ENCODE peak calls at places on chromosome 6, in seven cellular contexts. K is uterus, C is IMR-90, Z is astrocyte, Y is AG04450, T is DND-41, A is mucosa of descending colon. F is an unnamed sample. For H3K9me3, the result is how much of the 10 kb centered on the place peaks cover.

GRCh38 chr6:156485145-156485544 is 292.0 kb upstream of the ARID1B start:
- DNase-seq in K (no peak), C (no peak), Z (no peak), Y (no peak), T (no peak), A (no peak), F (no peak)

GRCh38 chr6:79993012-79993910 is 11.2 kb upstream of the TTK start:
- DNase-seq in K (no peak), C (no peak), Z (no peak), Y (no peak), T (no peak), A (no peak), F (no peak)

GRCh38 chr6:43361269-43361668 is 8.2 kb downstream of the ZNF318 start:
- DNase-seq in K (no peak), C (no peak), Z (no peak), Y (no peak), T (no peak), A (no peak), F (no peak)

GRCh38 chr6:158718431-158719126 is 68.7 kb downstream of the SYTL3 start:
- DNase-seq in K (no peak), C (no peak), Z (no peak), Y (no peak), T (no peak), A (no peak), F (peak)

GRCh38 chr6:40917603-40918002 is 121.4 kb downstream of the UNC5CL start:
- DNase-seq in K (no peak), C (no peak), Z (no peak), Y (no peak), T (no peak), A (no peak), F (no peak)

GRCh38 chr6:34226731-34227586 is 9.7 kb upstream of the HMGA1 start:
- DNase-seq in K (no peak), C (no peak), Z (no peak), Y (no peak), T (no peak), A (no peak), F (no peak)

GRCh38 chr6:131819507-131820228 is 11.8 kb downstream of the ENPP1 start:
- DNase-seq in K (no peak), C (peak), Z (peak), Y (peak), T (no peak), A (no peak), F (no peak)

GRCh38 chr6:14193524-14193923 is 76.0 kb downstream of the CD83 start:
- DNase-seq in K (no peak), C (no peak), Z (no peak), Y (no peak), T (no peak), A (no peak), F (no peak)

GRCh38 chr6:132830236-132830799 is 15.9 kb downstream of the RPS12 start:
- DNase-seq in K (no peak), C (peak), Z (peak), Y (no peak), T (no peak), A (no peak), F (no peak)

GRCh38 chr6:167945937-167946485 is 51.5 kb upstream of the KIF25 start:
- DNase-seq in K (no peak), C (peak), Z (no peak), Y (no peak), T (no peak), A (no peak), F (no peak)
- TF ChIP-seq CTCF in K (no peak), C (peak), Z (no peak), Y (no peak), T (no peak), A (no peak), F (no peak)

GRCh38 chr6:9711313-9711712 is 703.6 kb downstream of the TFAP2A start:
- DNase-seq in K (no peak), C (no peak), Z (no peak), Y (no peak), T (no peak), A (no peak), F (no peak)

GRCh38 chr6:9704989-9705388 is 709.9 kb downstream of the TFAP2A start:
- DNase-seq in K (no peak), C (no peak), Z (no peak), Y (no peak), T (no peak), A (no peak), F (no peak)

GRCh38 chr6:9708600-9708999 is 706.3 kb downstream of the TFAP2A start:
- DNase-seq in K (no peak), C (no peak), Z (no peak), Y (no peak), T (no peak), A (no peak), F (no peak)

GRCh38 chr6:9710574-9710973 is 704.3 kb downstream of the TFAP2A start:
- DNase-seq in K (no peak), C (no peak), Z (no peak), Y (no peak), T (no peak), A (no peak), F (no peak)
- H3K9me3 ChIP-seq in K (under half), C (under half), Z (under half), Y (under half), T (under half), A (under half), F (under half)

GRCh38 chr6:154800338-154800737 is 67.1 kb downstream of the SCAF8 start:
- DNase-seq in K (no peak), C (no peak), Z (no peak), Y (no peak), T (no peak), A (no peak), F (no peak)

GRCh38 chr6:154806804-154807203 is 73.6 kb downstream of the SCAF8 start:
- DNase-seq in K (no peak), C (peak), Z (no peak), Y (no peak), T (no peak), A (no peak), F (no peak)

DNA sequence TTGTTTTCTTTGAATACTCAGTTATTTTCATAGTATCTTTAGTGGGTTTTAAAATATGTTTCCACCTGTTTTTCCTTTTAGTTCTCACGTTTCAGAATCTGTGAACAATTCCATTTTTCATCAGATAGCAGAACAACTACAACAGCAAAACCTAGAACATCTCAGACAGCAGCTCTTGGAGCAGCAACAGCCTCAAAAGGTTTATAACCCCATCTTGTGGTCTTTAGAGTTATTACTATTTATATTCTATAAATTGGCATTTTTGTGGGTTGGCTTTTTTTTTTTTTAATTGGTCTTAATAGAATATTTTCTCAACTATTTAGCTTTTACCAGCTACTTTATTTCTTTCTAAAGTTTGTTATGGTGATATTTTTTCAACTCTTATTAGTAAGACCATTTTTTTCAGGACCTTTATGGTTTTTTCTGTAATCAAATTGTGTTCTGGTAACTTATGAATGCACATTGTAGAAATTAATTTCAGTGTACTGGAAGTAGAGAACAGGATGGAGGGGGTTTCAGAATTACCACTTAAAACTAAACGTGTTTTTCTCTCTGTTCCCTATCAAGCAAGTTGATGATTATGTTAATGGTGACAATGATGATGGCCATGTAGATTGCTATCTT is 72.2 kb downstream of the SCAF8 start:
- DNase-seq in K (no peak), C (peak), Z (peak), Y (peak), T (no peak), A (no peak), F (no peak)
- TF ChIP-seq CTCF in K (peak), C (peak), Z (peak), Y (peak), T (peak), A (no peak), F (peak)

GRCh38 chr6:137165375-137166246 is 7.8 kb downstream of the IL22RA2 start:
- DNase-seq in K (no peak), C (no peak), Z (no peak), Y (no peak), T (peak), A (no peak), F (peak)
- H3K9me3 ChIP-seq in K (under half), C (under half), Z (under half), Y (under half), T (under half), A (under half), F (under half)

GRCh38 chr6:38169221-38169674 is 349.7 kb downstream of the ZFAND3 start:
- DNase-seq in K (no peak), C (no peak), Z (no peak), Y (no peak), T (no peak), A (no peak), F (no peak)
- TF ChIP-seq CTCF in K (no peak), C (no peak), Z (no peak), Y (no peak), T (no peak), A (no peak), F (no peak)

F was measured in Peyer's patch.